ENCODE peak calls at places on chromosomes 4 and X, in ten cellular contexts. H, R, D, O, K, N, A, Z, X and G are unnamed samples.
A peak's percentile ranks its signal among the peaks of the same experiment; 100 is the strongest.

GRCh38 chr4:129218355-129218754 is 122.4 kb downstream of the C4orf33 start:
- DNase-seq in H (peak; percentile 63), R (peak; percentile 19), D (peak; percentile 59), O (no peak), K (peak; percentile 53), N (no peak), A (no peak), Z (peak; percentile 35), X (peak; percentile 28), G (no peak)

GRCh38 chrX:48466696-48467095 is 3.4 kb downstream of the SLC38A5 start:
- DNase-seq in H (no peak), R (no peak), D (no peak), O (no peak), K (no peak), N (peak; percentile 77), A (no peak), Z (no peak), X (no peak), G (no peak)

GRCh38 chr4:114924311-114924710 is 189.1 kb downstream of the NDST4 start:
- DNase-seq in H (no peak), R (no peak), D (no peak), O (no peak), K (no peak), N (peak; percentile 35), A (no peak), Z (no peak), X (no peak), G (no peak)

GRCh38 chrX:37825225-37825842 is 22.0 kb downstream of the DYNLT3 start:
- DNase-seq in H (no peak), R (peak; percentile 16), D (peak; percentile 35), O (peak; percentile 11), K (peak; percentile 61), N (peak; percentile 18), A (no peak), Z (peak; percentile 39), X (peak; percentile 55), G (peak; percentile 59)

GRCh38 chr4:77538144-77538543 is 67.5 kb upstream of the CXCL13 start:
- DNase-seq in H (no peak), R (peak; percentile 42), D (peak; percentile 36), O (no peak), K (peak; percentile 83), N (no peak), A (no peak), Z (peak; percentile 87), X (peak; percentile 44), G (peak; percentile 83)

GRCh38 chrX:153885208-153885787 is 675 bp downstream of the L1CAM start:
- DNase-seq in H (no peak), R (no peak), D (no peak), O (no peak), K (no peak), N (peak; percentile 72), A (no peak), Z (no peak), X (no peak), G (no peak)

GRCh38 chr4:153427363-153428071 is 38.6 kb upstream of the TMEM131L start:
- DNase-seq in H (no peak), R (peak; percentile 54), D (no peak), O (no peak), K (peak; percentile 50), N (no peak), A (no peak), Z (peak; percentile 18), X (peak; percentile 38), G (no peak)

GRCh38 chrX:48676893-48677270 is 6.7 kb upstream of the WAS start:
- DNase-seq in H (no peak), R (no peak), D (no peak), O (no peak), K (peak; percentile 1), N (peak; percentile 65), A (no peak), Z (peak; percentile 4), X (no peak), G (no peak)

GRCh38 chr4:105520819-105521790 is 31.3 kb upstream of the ARHGEF38 start:
- DNase-seq in H (peak; percentile 62), R (peak; percentile 45), D (peak; percentile 53), O (no peak), K (peak; percentile 61), N (peak; percentile 55), A (no peak), Z (peak; percentile 61), X (peak; percentile 74), G (peak; percentile 66)

GRCh38 chr4:168880087-168880675 is 129.9 kb downstream of the CBR4 start:
- DNase-seq in H (no peak), R (peak; percentile 17), D (no peak), O (no peak), K (peak; percentile 4), N (no peak), A (no peak), Z (no peak), X (peak; percentile 53), G (no peak)

GRCh38 chrX:28124416-28124815 is 143.2 kb upstream of the DCAF8L1 start:
- DNase-seq in H (no peak), R (no peak), D (no peak), O (no peak), K (peak; percentile 43), N (no peak), A (no peak), Z (no peak), X (no peak), G (no peak)

GRCh38 chrX:129720741-129721140 is 18.0 kb upstream of the XPNPEP2 start:
- DNase-seq in H (no peak), R (no peak), D (no peak), O (no peak), K (no peak), N (no peak), A (no peak), Z (no peak), X (no peak), G (no peak)

GRCh38 chr4:81482344-81482743 is 10.6 kb upstream of the RASGEF1B start:
- DNase-seq in H (no peak), R (no peak), D (no peak), O (no peak), K (no peak), N (no peak), A (no peak), Z (no peak), X (no peak), G (no peak)

GRCh38 chr4:184359905-184360304 is 114.4 kb downstream of the IRF2 start:
- DNase-seq in H (no peak), R (no peak), D (no peak), O (no peak), K (no peak), N (no peak), A (no peak), Z (no peak), X (no peak), G (no peak)

GRCh38 chr4:57163530-57164459 is 53.6 kb upstream of the IGFBP7 start:
- DNase-seq in H (peak; percentile 44), R (peak; percentile 80), D (peak; percentile 84), O (peak; percentile 78), K (peak; percentile 90), N (peak; percentile 90), A (peak; percentile 82), Z (peak; percentile 78), X (peak; percentile 94), G (peak; percentile 86)

GRCh38 chr4:67680568-67681222 is 20.3 kb downstream of the UBA6 start:
- DNase-seq in H (no peak), R (peak; percentile 56), D (peak; percentile 61), O (no peak), K (peak; percentile 25), N (no peak), A (no peak), Z (peak; percentile 87), X (peak; percentile 16), G (peak; percentile 41)

GRCh38 chr4:138053601-138054322 is 188.4 kb downstream of the SLC7A11 start:
- DNase-seq in H (no peak), R (peak; percentile 91), D (peak; percentile 93), O (no peak), K (peak; percentile 81), N (peak; percentile 32), A (no peak), Z (peak; percentile 95), X (peak; percentile 77), G (peak; percentile 88)

GRCh38 chr4:84639143-84639542 is 56.2 kb downstream of the CDS1 start:
- DNase-seq in H (no peak), R (no peak), D (no peak), O (no peak), K (no peak), N (peak; percentile 10), A (no peak), Z (no peak), X (no peak), G (no peak)

GRCh38 chr4:120977435-120977997 is 55.0 kb upstream of the PRDM5 start:
- DNase-seq in H (peak; percentile 15), R (peak; percentile 46), D (peak; percentile 63), O (no peak), K (peak; percentile 61), N (peak; percentile 8), A (no peak), Z (peak; percentile 71), X (peak; percentile 46), G (peak; percentile 57)

GRCh38 chr4:1075266-1075665 is 38.1 kb downstream of the RNF212 start:
- DNase-seq in H (no peak), R (no peak), D (no peak), O (no peak), K (no peak), N (no peak), A (no peak), Z (no peak), X (no peak), G (no peak)

GRCh38 chrX:16993791-16994318 is 47.4 kb downstream of the REPS2 start:
- DNase-seq in H (no peak), R (no peak), D (no peak), O (no peak), K (peak; percentile 4), N (peak; percentile 44), A (no peak), Z (peak; percentile 0), X (no peak), G (peak; percentile 7)

GRCh38 chr4:62274782-62275181 is 1074.7 kb downstream of the ADGRL3 start:
- DNase-seq in H (no peak), R (no peak), D (no peak), O (no peak), K (no peak), N (no peak), A (no peak), Z (no peak), X (no peak), G (no peak)

GRCh38 chr4:80922951-80923350 is 107.6 kb upstream of the BMP3 start:
- DNase-seq in H (no peak), R (no peak), D (no peak), O (no peak), K (no peak), N (no peak), A (no peak), Z (no peak), X (no peak), G (no peak)

GRCh38 chr4:74370912-74371311 is 6.0 kb downstream of the EREG start:
- DNase-seq in H (no peak), R (peak; percentile 63), D (peak; percentile 72), O (peak; percentile 11), K (peak; percentile 77), N (peak; percentile 58), A (no peak), Z (peak; percentile 77), X (peak; percentile 68), G (peak; percentile 84)

GRCh38 chr4:53994382-53994781 is 70.0 kb downstream of the CHIC2 start:
- DNase-seq in H (no peak), R (no peak), D (no peak), O (no peak), K (no peak), N (no peak), A (no peak), Z (no peak), X (no peak), G (no peak)